ENCODE peak calls at places on chromosomes 12 and 14, in six cellular contexts. L is HCT116, W is HepG2, A is K562, P is SK-N-SH, T is GM12878. J is an unnamed sample.

GRCh38 chr12:104182144-104182543 is 33.4 kb upstream of the TXNRD1 start:
- DNase-seq in A (no peak), T (no peak), L (no peak), P (no peak), W (no peak), J (no peak)

GRCh38 chr12:31323466-31324115 is 2.4 kb downstream of the SINHCAF start:
- DNase-seq in W (no peak), P (no peak), T (no peak), L (no peak), A (peak; percentile 39), J (no peak)

GRCh38 chr12:109553471-109553870 is 19.8 kb downstream of the MMAB start:
- DNase-seq in L (no peak), A (no peak), T (no peak), P (no peak), W (no peak), J (no peak)

GRCh38 chr14:49586673-49587460 is 687 bp upstream of the RPS29 start:
- DNase-seq in T (peak; percentile 67), W (peak; percentile 52), P (peak; percentile 60), L (peak; percentile 72), A (peak; percentile 28), J (no peak)

GRCh38 chr14:94582851-94583250 is 1.6 kb downstream of the SERPINA5 start:
- DNase-seq in P (no peak), W (peak; percentile 41), T (no peak), A (no peak), L (no peak), J (no peak)

GRCh38 chr12:1821805-1822204 is 1.4 kb downstream of the LRTM2 start:
- DNase-seq in P (no peak), W (no peak), T (no peak), L (no peak), A (no peak), J (no peak)

GRCh38 chr12:53499261-53500118 is at the start of gene MAP3K12:
- DNase-seq in A (peak; percentile 57), W (no peak), T (no peak), P (peak; percentile 79), L (no peak), J (peak; percentile 74)

GRCh38 chr12:76820888-76821482 is 57.1 kb downstream of the ZDHHC17 start:
- DNase-seq in T (no peak), L (peak; percentile 7), A (peak; percentile 34), W (peak; percentile 35), P (peak; percentile 34), J (peak; percentile 51)

GRCh38 chr12:2959508-2960431 is 573 bp downstream of the TEAD4 start:
- DNase-seq in T (no peak), W (peak; percentile 21), A (peak; percentile 67), L (no peak), P (peak; percentile 88), J (peak; percentile 76)

GRCh38 chr12:73798523-73798922 is 739.1 kb upstream of the ATXN7L3B start:
- DNase-seq in W (no peak), A (no peak), L (no peak), P (no peak), T (no peak), J (no peak)

GRCh38 chr14:81412779-81413178 is 12.7 kb upstream of the STON2 start:
- DNase-seq in L (no peak), W (no peak), A (no peak), T (no peak), P (no peak), J (no peak)

GRCh38 chr12:95858451-95859343 is at the start of gene SNRPF:
- DNase-seq in T (peak; percentile 95), L (peak; percentile 94), W (peak; percentile 95), A (peak; percentile 100), P (peak; percentile 98), J (peak; percentile 99)

GRCh38 chr12:115598827-115599226 is 678.7 kb downstream of the MED13L start:
- DNase-seq in T (no peak), P (no peak), L (no peak), W (no peak), A (no peak), J (no peak)

GRCh38 chr12:99387661-99388060 is 259.9 kb upstream of the GARIN6 start:
- DNase-seq in T (no peak), A (no peak), L (no peak), W (no peak), P (no peak), J (no peak)

GRCh38 chr12:13957576-13957975 is 23.8 kb downstream of the GRIN2B start:
- DNase-seq in L (no peak), P (no peak), T (no peak), A (no peak), W (no peak), J (no peak)

GRCh38 chr14:95979339-95980042 is 59.7 kb upstream of the C14orf132 start:
- DNase-seq in W (no peak), P (peak; percentile 44), T (no peak), L (no peak), A (no peak), J (no peak)

GRCh38 chr12:89889051-89889450 is 180.4 kb upstream of the ATP2B1 start:
- DNase-seq in L (no peak), W (no peak), P (no peak), T (no peak), A (no peak), J (no peak)

GRCh38 chr12:25689996-25690501 is 137.0 kb upstream of the LMNTD1 start:
- DNase-seq in A (no peak), T (no peak), L (no peak), P (peak; percentile 79), W (no peak), J (no peak)

GRCh38 chr12:131266591-131267467 is 313.1 kb downstream of the ADGRD1 start:
- DNase-seq in T (no peak), W (no peak), A (no peak), P (no peak), L (no peak), J (no peak)

GRCh38 chr14:101810897-101811620 is 49.5 kb downstream of the PPP2R5C start:
- DNase-seq in T (no peak), A (no peak), L (no peak), P (no peak), W (no peak), J (no peak)

GRCh38 chr12:49635656-49636055 is 12.3 kb downstream of the PRPF40B start:
- DNase-seq in T (no peak), A (no peak), P (no peak), L (no peak), W (no peak), J (no peak)

GRCh38 chr12:115023279-115023678 is 339.3 kb upstream of the TBX3 start:
- DNase-seq in T (no peak), W (no peak), L (no peak), A (no peak), P (no peak), J (no peak)

GRCh38 chr14:47208434-47208833 is 467.0 kb downstream of the MDGA2 start:
- DNase-seq in W (no peak), T (no peak), A (no peak), L (no peak), P (no peak), J (no peak)

DNA sequence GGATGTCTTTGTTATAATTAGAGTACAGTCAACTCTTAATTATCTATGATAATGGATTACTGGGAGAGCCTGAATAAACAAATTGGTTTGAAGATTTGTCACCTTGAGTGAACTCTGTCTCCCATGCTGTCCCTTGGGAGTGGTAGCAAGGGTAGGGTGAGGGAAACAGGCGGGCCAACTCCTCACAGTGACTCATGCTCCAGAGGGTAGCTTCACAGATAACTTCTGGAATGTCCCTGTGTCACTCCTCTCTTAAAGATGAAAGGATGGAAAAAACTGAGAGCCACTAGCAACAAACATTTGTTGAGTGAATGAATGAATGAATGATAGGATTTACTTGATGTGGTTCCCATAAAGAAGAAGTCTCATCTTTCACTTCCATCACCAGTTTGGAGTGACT is 53.5 kb downstream of the RASSF9 start:
- DNase-seq in P (no peak), L (peak; percentile 44), T (no peak), A (no peak), W (no peak), J (no peak)
- TF ChIP-seq JUND in P (no peak), L (peak; percentile 65), T (no peak), A (no peak), W (no peak), J (no peak)

GRCh38 chr12:6632026-6632978 is 3.5 kb downstream of the LPAR5 start:
- DNase-seq in L (no peak), W (no peak), T (peak; percentile 81), P (peak; percentile 43), A (no peak), J (no peak)
- TF ChIP-seq JUND in L (no peak), W (no peak), T (no peak), P (no peak), A (no peak), J (no peak)

DNA sequence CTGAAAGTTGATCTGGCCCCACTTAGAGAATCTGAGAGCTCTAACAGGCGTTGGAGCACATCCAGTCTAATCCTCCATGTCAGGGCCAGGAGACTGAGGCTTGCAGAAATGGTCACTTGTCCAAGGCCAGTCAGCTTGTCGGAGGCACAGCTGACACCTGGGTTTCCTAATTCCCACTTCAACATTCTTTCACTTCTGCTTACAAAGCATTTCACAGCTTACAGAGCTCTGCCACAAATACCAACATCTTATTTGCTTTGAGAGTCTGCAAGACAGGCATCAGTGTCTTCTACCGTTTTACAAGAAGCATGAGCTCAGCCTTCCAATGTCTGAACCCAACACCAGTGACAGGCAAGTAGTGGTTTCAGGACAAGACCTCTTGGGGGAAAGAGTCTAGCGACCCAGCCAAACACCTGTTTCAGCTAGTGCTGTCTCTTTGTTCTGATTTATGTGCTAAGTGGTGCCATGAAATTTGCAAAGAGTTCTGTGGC is 31.8 kb downstream of the ISCA2 start:
- DNase-seq in P (no peak), L (no peak), W (no peak), A (no peak), T (peak; percentile 9), J (no peak)
- TF ChIP-seq JUND in P (no peak), L (no peak), W (no peak), A (no peak), T (no peak), J (no peak)

DNA sequence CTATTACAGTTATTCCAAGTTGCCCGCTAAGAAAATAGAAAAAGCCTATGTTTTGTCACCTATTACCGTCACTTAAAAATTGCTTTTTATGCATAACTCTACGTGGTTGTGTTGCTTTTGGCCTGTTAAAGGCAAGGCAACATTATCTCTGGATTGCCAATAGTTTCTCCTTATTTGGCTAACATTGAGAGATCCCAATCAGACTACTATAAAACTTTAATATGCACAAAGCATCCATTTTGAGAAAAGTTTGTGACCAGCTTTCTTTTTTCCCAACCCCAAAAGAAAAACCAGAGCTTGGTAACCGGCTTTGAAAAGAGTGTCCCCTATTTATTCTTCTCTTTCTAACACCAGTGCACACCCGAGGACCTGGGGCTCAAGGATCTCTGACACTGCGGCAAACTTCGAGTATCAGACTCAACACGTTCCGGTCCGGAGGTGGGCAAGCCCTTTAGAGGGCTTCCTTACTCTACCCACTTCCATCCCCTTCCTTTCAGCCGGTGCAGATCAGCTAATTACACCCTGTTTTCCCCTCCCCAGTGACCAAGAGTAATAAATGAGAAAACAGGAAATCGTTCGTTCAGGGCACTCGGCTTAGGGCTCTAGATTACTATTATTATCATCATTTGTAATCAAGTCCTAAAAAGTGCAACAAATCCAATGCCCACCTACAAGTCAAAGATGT is 1.2 kb downstream of the PPP1R12A start:
- DNase-seq in L (no peak), A (peak; percentile 9), W (no peak), T (no peak), P (peak; percentile 14), J (no peak)
- TF ChIP-seq JUND in L (no peak), A (no peak), W (no peak), T (no peak), P (no peak), J (no peak)

GRCh38 chr14:51139221-51139681 is 44.3 kb upstream of the TRIM9 start:
- DNase-seq in T (no peak), P (no peak), W (no peak), L (no peak), A (no peak), J (no peak)
- TF ChIP-seq JUND in T (no peak), P (no peak), W (no peak), L (no peak), A (no peak), J (no peak)

GRCh38 chr12:11906284-11906935 is 164.3 kb upstream of the BCL2L14 start:
- DNase-seq in W (no peak), P (no peak), T (no peak), A (no peak), L (no peak), J (no peak)
- TF ChIP-seq JUND in W (no peak), P (no peak), T (no peak), A (no peak), L (no peak), J (no peak)